ENCODE peak calls at places on chromosomes 13 and 19, in seven cellular contexts. E is Calu3; S is renal cortical epithelial cell; P is H7; X is pancreas; I is fibroblast of mammary gland; O is effector CD4-positive, alpha-beta T cell. W is an unnamed sample.

GRCh38 chr19:53333466-53334449 is at the start of gene ZNF845:
- DNase-seq in E (peak; percentile 96), S (peak; percentile 73), P (peak; percentile 94), X (peak; percentile 98), I (peak; percentile 90), O (peak; percentile 94), W (peak; percentile 84)

GRCh38 chr19:39413269-39413902 is 917 bp downstream of the PLEKHG2 start:
- DNase-seq in E (peak; percentile 58), S (no peak), P (peak; percentile 94), X (peak; percentile 85), I (peak; percentile 65), O (peak; percentile 33), W (no peak)

GRCh38 chr19:36973021-36973843 is 57.1 kb downstream of the ZNF568 start:
- DNase-seq in E (no peak), S (peak; percentile 45), P (peak; percentile 13), X (peak; percentile 94), I (peak; percentile 72), O (peak; percentile 73), W (peak; percentile 56)

GRCh38 chr19:13629687-13630357 is 123.5 kb upstream of the CACNA1A start:
- DNase-seq in E (no peak), S (peak; percentile 40), P (no peak), X (no peak), I (peak; percentile 92), O (no peak), W (peak; percentile 15)

GRCh38 chr19:13039211-13039789 is 44.0 kb downstream of the NFIX start:
- DNase-seq in E (no peak), S (no peak), P (no peak), X (no peak), I (no peak), O (no peak), W (no peak)

GRCh38 chr13:111532111-111532510 is 211.7 kb downstream of the TEX29 start:
- DNase-seq in E (no peak), S (no peak), P (no peak), X (no peak), I (no peak), O (no peak), W (no peak)

GRCh38 chr13:75636339-75637095 is 387 bp downstream of the LMO7 start:
- DNase-seq in E (peak; percentile 5), S (no peak), P (peak; percentile 67), X (peak; percentile 80), I (no peak), O (peak; percentile 31), W (peak; percentile 11)

GRCh38 chr13:29991343-29991742 is 140.9 kb upstream of the UBL3 start:
- DNase-seq in E (no peak), S (peak; percentile 88), P (no peak), X (no peak), I (peak; percentile 95), O (no peak), W (peak; percentile 83)

GRCh38 chr19:58557253-58558065 is 952 bp downstream of the UBE2M start:
- DNase-seq in E (no peak), S (no peak), P (no peak), X (no peak), I (no peak), O (no peak), W (no peak)

GRCh38 chr13:46648166-46648607 is 95.2 kb downstream of the LRCH1 start:
- DNase-seq in E (peak; percentile 45), S (peak; percentile 65), P (peak; percentile 56), X (no peak), I (peak; percentile 69), O (no peak), W (peak; percentile 20)

GRCh38 chr13:25538276-25538675 is 166.5 kb downstream of the ATP8A2 start:
- DNase-seq in E (no peak), S (no peak), P (no peak), X (no peak), I (no peak), O (no peak), W (no peak)

GRCh38 chr19:35136977-35137702 is 1.5 kb upstream of the FXYD1 start:
- DNase-seq in E (no peak), S (no peak), P (no peak), X (no peak), I (no peak), O (no peak), W (no peak)

GRCh38 chr13:41652735-41653361 is 195.5 kb downstream of the RGCC start:
- DNase-seq in E (peak; percentile 34), S (peak; percentile 75), P (peak; percentile 24), X (no peak), I (peak; percentile 80), O (peak; percentile 33), W (peak; percentile 56)

GRCh38 chr19:8320564-8321066 is 560 bp downstream of the NDUFA7 start:
- DNase-seq in E (no peak), S (no peak), P (peak; percentile 37), X (no peak), I (no peak), O (no peak), W (no peak)

GRCh38 chr13:113146750-113147149 is 11.7 kb upstream of the PROZ start:
- DNase-seq in E (no peak), S (no peak), P (peak; percentile 20), X (no peak), I (no peak), O (no peak), W (no peak)